ENCODE peak calls at places on chromosomes 16 and 17, in six cellular contexts. One of them, this sample, is unnamed.

GRCh38 chr16:8866118-8866883 is 2.5 kb downstream of the CARHSP1 start:
- DNase-seq in astrocyte of the spinal cord: peak; percentile 44
- DNase-seq in GM06990: no peak
- DNase-seq in tibial artery: no peak
- DNase-seq in lower leg skin: peak; percentile 93
- DNase-seq in AG04450: no peak
- DNase-seq in this sample: no peak

GRCh38 chr16:1188781-1189189 is 35.9 kb downstream of the CACNA1H start:
- DNase-seq in tibial artery: no peak
- DNase-seq in AG04450: no peak
- DNase-seq in lower leg skin: peak; percentile 90
- DNase-seq in GM06990: peak; percentile 28
- DNase-seq in astrocyte of the spinal cord: no peak
- DNase-seq in this sample: no peak

GRCh38 chr16:10987361-10988163 is 43.2 kb downstream of the CLEC16A start:
- DNase-seq in tibial artery: no peak
- DNase-seq in astrocyte of the spinal cord: no peak
- DNase-seq in lower leg skin: no peak
- DNase-seq in GM06990: no peak
- DNase-seq in AG04450: no peak
- DNase-seq in this sample: no peak

GRCh38 chr17:45574376-45574775 is 83.9 kb upstream of the PLEKHM1 start:
- DNase-seq in astrocyte of the spinal cord: peak; percentile 12
- DNase-seq in AG04450: peak; percentile 56
- DNase-seq in GM06990: no peak
- DNase-seq in lower leg skin: no peak
- DNase-seq in tibial artery: no peak
- DNase-seq in this sample: no peak

GRCh38 chr17:53527473-53527872 is 295.3 kb upstream of the KIF2B start:
- DNase-seq in tibial artery: no peak
- DNase-seq in AG04450: no peak
- DNase-seq in GM06990: no peak
- DNase-seq in astrocyte of the spinal cord: no peak
- DNase-seq in lower leg skin: no peak
- DNase-seq in this sample: no peak

GRCh38 chr16:9503251-9503986 is 412.0 kb downstream of the HAPSTR1 start:
- DNase-seq in astrocyte of the spinal cord: no peak
- DNase-seq in GM06990: no peak
- DNase-seq in lower leg skin: no peak
- DNase-seq in tibial artery: no peak
- DNase-seq in AG04450: no peak
- DNase-seq in this sample: no peak

GRCh38 chr16:28126684-28127620 is 63.4 kb upstream of the GSG1L start:
- DNase-seq in tibial artery: no peak
- DNase-seq in lower leg skin: no peak
- DNase-seq in astrocyte of the spinal cord: no peak
- DNase-seq in AG04450: no peak
- DNase-seq in GM06990: no peak
- DNase-seq in this sample: no peak

GRCh38 chr17:17519886-17520285 is 23.7 kb upstream of the RASD1 start:
- DNase-seq in GM06990: no peak
- DNase-seq in tibial artery: no peak
- DNase-seq in astrocyte of the spinal cord: no peak
- DNase-seq in AG04450: no peak
- DNase-seq in lower leg skin: no peak
- DNase-seq in this sample: no peak

GRCh38 chr16:59192551-59193199 is 458.6 kb upstream of the GOT2 start:
- DNase-seq in GM06990: no peak
- DNase-seq in lower leg skin: no peak
- DNase-seq in tibial artery: no peak
- DNase-seq in AG04450: no peak
- DNase-seq in astrocyte of the spinal cord: peak; percentile 21
- DNase-seq in this sample: no peak

GRCh38 chr17:75845933-75846700 is 1.9 kb upstream of the UNC13D start:
- DNase-seq in AG04450: no peak
- DNase-seq in GM06990: peak; percentile 15
- DNase-seq in astrocyte of the spinal cord: no peak
- DNase-seq in tibial artery: no peak
- DNase-seq in lower leg skin: no peak
- DNase-seq in this sample: no peak

GRCh38 chr17:75843577-75844529 is at the start of gene UNC13D:
- DNase-seq in GM06990: peak; percentile 71
- DNase-seq in tibial artery: no peak
- DNase-seq in lower leg skin: no peak
- DNase-seq in astrocyte of the spinal cord: no peak
- DNase-seq in AG04450: no peak
- DNase-seq in this sample: peak; percentile 68

GRCh38 chr17:75845058-75845711 is 981 bp upstream of the UNC13D start:
- DNase-seq in lower leg skin: peak; percentile 97
- DNase-seq in GM06990: peak; percentile 84
- DNase-seq in AG04450: no peak
- DNase-seq in astrocyte of the spinal cord: peak; percentile 48
- DNase-seq in tibial artery: peak; percentile 97
- DNase-seq in this sample: peak; percentile 90

GRCh38 chr17:75842963-75843576 is 1.1 kb downstream of the UNC13D start:
- DNase-seq in lower leg skin: no peak
- DNase-seq in astrocyte of the spinal cord: no peak
- DNase-seq in tibial artery: no peak
- DNase-seq in AG04450: no peak
- DNase-seq in GM06990: peak; percentile 48
- DNase-seq in this sample: no peak

GRCh38 chr17:75844530-75845057 is 390 bp upstream of the UNC13D start:
- DNase-seq in GM06990: no peak
- DNase-seq in astrocyte of the spinal cord: no peak
- DNase-seq in lower leg skin: no peak
- DNase-seq in tibial artery: peak; percentile 83
- DNase-seq in AG04450: no peak
- DNase-seq in this sample: peak; percentile 87
- H3K4me3 ChIP-seq in GM06990: peak overlapping the region; percentile 63
- H3K4me3 ChIP-seq in astrocyte of the spinal cord: no peak overlapping the region
- H3K4me3 ChIP-seq in lower leg skin: no peak overlapping the region
- H3K4me3 ChIP-seq in tibial artery: peak overlapping the region; percentile 5
- H3K4me3 ChIP-seq in AG04450: no peak overlapping the region
- H3K4me3 ChIP-seq in this sample: no peak overlapping the region

DNA sequence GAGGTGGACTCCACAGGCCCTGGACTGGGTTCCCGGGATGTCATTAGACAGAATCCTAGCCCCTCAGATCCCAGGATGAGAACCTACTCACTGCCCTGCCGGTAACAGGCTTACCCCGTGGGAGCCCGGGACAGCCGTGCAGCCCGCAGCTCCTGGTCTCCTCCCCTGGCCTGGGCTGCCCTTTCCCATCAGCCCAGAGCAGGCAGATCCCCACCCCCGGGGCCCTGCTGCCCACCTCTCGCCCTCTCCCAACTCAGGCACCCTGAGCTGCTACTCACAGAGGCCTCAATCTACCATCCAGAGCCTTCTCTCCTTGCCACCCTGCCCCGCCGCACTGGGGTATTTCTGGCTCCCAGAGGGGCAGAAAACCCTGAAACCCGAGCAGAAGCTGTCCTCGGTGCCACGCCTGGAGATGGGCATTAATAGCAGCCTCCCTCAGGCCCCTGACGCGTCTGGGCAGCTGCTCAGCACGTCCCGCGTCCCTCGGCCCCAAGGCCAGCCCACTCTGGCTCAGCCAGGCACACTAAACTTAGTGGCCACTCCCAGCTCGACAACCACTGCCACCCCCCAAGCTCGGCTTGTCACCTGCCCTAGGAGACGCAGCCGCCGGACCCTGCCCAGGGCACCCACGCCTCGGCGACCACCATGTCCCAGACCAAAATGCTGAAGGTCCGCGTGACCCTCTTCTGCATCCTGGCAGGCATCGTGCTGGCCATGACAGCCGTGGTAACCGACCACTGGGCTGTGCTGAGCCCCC is at the start of gene CACNG1:
- DNase-seq in lower leg skin: no peak
- DNase-seq in tibial artery: no peak
- DNase-seq in AG04450: no peak
- DNase-seq in astrocyte of the spinal cord: no peak
- DNase-seq in GM06990: no peak
- DNase-seq in this sample: no peak
- H3K4me3 ChIP-seq in lower leg skin: no peak within 1 kb of the TSS
- H3K4me3 ChIP-seq in tibial artery: no peak within 1 kb of the TSS
- H3K4me3 ChIP-seq in AG04450: no peak within 1 kb of the TSS
- H3K4me3 ChIP-seq in astrocyte of the spinal cord: no peak within 1 kb of the TSS
- H3K4me3 ChIP-seq in GM06990: no peak within 1 kb of the TSS
- H3K4me3 ChIP-seq in this sample: no peak within 1 kb of the TSS

GRCh38 chr16:53837421-53837820 is 133.5 kb downstream of the FTO start:
- DNase-seq in GM06990: no peak
- DNase-seq in lower leg skin: no peak
- DNase-seq in tibial artery: no peak
- DNase-seq in AG04450: no peak
- DNase-seq in astrocyte of the spinal cord: no peak
- DNase-seq in this sample: no peak
- H3K4me3 ChIP-seq in GM06990: no peak overlapping the region
- H3K4me3 ChIP-seq in lower leg skin: no peak overlapping the region
- H3K4me3 ChIP-seq in tibial artery: no peak overlapping the region
- H3K4me3 ChIP-seq in AG04450: no peak overlapping the region
- H3K4me3 ChIP-seq in astrocyte of the spinal cord: no peak overlapping the region
- H3K4me3 ChIP-seq in this sample: no peak overlapping the region

DNA sequence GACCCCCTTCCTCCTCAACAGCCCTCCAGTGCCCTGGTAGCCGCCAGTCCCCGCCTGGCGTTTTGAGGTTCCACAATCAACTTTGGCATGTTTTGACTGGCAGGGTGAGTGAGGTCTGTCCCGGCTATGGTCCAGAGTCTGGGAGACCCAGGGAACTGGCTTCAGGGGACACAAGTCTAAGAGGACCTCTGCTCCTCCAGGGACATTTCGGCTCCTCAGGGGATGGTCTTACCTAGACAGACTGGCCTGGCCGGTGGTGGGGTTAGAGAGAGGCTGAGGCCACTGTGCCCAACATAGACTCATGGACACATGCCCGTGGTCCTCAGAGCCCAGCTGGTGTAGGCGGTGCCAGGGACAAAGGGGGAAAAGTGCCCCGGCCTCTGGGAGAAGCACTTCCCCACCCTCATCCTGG is 2.2 kb downstream of the TMC8 start:
- DNase-seq in GM06990: no peak
- DNase-seq in astrocyte of the spinal cord: no peak
- DNase-seq in AG04450: no peak
- DNase-seq in lower leg skin: no peak
- DNase-seq in tibial artery: peak; percentile 62
- DNase-seq in this sample: no peak
- H3K4me3 ChIP-seq in GM06990: peak overlapping the region; percentile 72
- H3K4me3 ChIP-seq in astrocyte of the spinal cord: no peak overlapping the region
- H3K4me3 ChIP-seq in AG04450: no peak overlapping the region
- H3K4me3 ChIP-seq in lower leg skin: no peak overlapping the region
- H3K4me3 ChIP-seq in tibial artery: no peak overlapping the region
- H3K4me3 ChIP-seq in this sample: no peak overlapping the region

DNA sequence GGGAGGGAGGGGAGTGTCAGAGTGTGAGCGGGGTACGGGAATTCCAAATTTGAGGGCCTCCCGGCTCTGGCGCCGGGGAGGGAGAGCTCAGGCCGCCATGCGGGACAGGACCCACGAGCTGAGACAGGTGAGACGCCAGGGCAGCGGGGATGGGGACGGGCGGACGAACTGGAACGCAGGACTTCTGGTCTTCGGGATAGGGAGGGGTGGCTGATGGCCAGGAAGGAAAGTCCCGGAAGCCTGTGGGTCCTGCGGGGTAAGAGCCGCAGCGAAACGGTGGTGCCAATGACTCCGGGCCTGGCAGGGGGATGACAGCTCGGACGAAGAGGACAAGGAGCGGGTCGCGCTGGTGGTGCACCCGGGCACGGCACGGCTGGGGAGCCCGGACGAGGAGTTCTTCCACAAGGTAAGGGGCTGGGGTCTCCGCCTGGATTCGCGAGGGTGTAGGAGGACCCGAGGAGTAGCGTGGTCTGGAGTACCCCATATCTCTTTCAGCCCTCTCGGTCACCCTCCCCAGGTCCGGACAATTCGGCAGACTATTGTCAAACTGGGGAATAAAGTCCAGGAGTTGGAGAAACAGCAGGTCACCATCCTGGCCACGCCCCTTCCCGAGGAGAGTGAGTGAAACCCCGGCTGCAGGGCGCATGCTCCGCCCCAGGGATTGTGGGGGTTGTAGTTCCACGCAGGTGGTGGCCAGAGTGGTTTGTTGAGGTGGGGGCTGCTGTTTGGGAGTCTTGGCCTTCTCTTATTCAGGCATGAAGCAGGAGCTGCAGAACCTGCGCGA is 543 bp downstream of the STX4 start:
- DNase-seq in GM06990: peak; percentile 79
- DNase-seq in lower leg skin: peak; percentile 98
- DNase-seq in AG04450: peak; percentile 48
- DNase-seq in tibial artery: peak; percentile 94
- DNase-seq in astrocyte of the spinal cord: peak; percentile 69
- DNase-seq in this sample: peak; percentile 91
- H3K4me3 ChIP-seq in GM06990: peak overlapping the region; percentile 100
- H3K4me3 ChIP-seq in lower leg skin: peak overlapping the region; percentile 93
- H3K4me3 ChIP-seq in AG04450: peak overlapping the region; percentile 100
- H3K4me3 ChIP-seq in tibial artery: peak overlapping the region; percentile 99
- H3K4me3 ChIP-seq in astrocyte of the spinal cord: peak overlapping the region; percentile 99
- H3K4me3 ChIP-seq in this sample: peak overlapping the region; percentile 98

GRCh38 chr16:17303101-17303500 is 167.7 kb downstream of the XYLT1 start:
- DNase-seq in lower leg skin: no peak
- DNase-seq in astrocyte of the spinal cord: no peak
- DNase-seq in tibial artery: no peak
- DNase-seq in AG04450: no peak
- DNase-seq in GM06990: no peak
- DNase-seq in this sample: no peak

GRCh38 chr16:17304124-17304813 is 166.5 kb downstream of the XYLT1 start:
- DNase-seq in AG04450: no peak
- DNase-seq in astrocyte of the spinal cord: peak; percentile 24
- DNase-seq in lower leg skin: no peak
- DNase-seq in GM06990: no peak
- DNase-seq in tibial artery: no peak
- DNase-seq in this sample: peak; percentile 40

GRCh38 chr16:17305694-17306093 is 165.1 kb downstream of the XYLT1 start:
- DNase-seq in tibial artery: no peak
- DNase-seq in lower leg skin: no peak
- DNase-seq in AG04450: no peak
- DNase-seq in astrocyte of the spinal cord: no peak
- DNase-seq in GM06990: peak; percentile 54
- DNase-seq in this sample: no peak

GRCh38 chr16:17306745-17307144 is 164.0 kb downstream of the XYLT1 start:
- DNase-seq in AG04450: no peak
- DNase-seq in GM06990: no peak
- DNase-seq in lower leg skin: no peak
- DNase-seq in astrocyte of the spinal cord: no peak
- DNase-seq in tibial artery: no peak
- DNase-seq in this sample: no peak

GRCh38 chr16:17304814-17305169 is 166.0 kb downstream of the XYLT1 start:
- DNase-seq in lower leg skin: no peak
- DNase-seq in tibial artery: no peak
- DNase-seq in GM06990: no peak
- DNase-seq in AG04450: no peak
- DNase-seq in astrocyte of the spinal cord: no peak
- DNase-seq in this sample: no peak
- H3K4me3 ChIP-seq in lower leg skin: no peak overlapping the region
- H3K4me3 ChIP-seq in tibial artery: no peak overlapping the region
- H3K4me3 ChIP-seq in GM06990: no peak overlapping the region
- H3K4me3 ChIP-seq in AG04450: no peak overlapping the region
- H3K4me3 ChIP-seq in astrocyte of the spinal cord: no peak overlapping the region
- H3K4me3 ChIP-seq in this sample: no peak overlapping the region

GRCh38 chr17:998111-998510 is 1.2 kb downstream of the TIMM22 start:
- DNase-seq in lower leg skin: no peak
- DNase-seq in AG04450: no peak
- DNase-seq in GM06990: no peak
- DNase-seq in astrocyte of the spinal cord: no peak
- DNase-seq in tibial artery: no peak
- DNase-seq in this sample: no peak
- H3K4me3 ChIP-seq in lower leg skin: no peak overlapping the region
- H3K4me3 ChIP-seq in AG04450: peak overlapping the region; percentile 100
- H3K4me3 ChIP-seq in GM06990: peak overlapping the region; percentile 100
- H3K4me3 ChIP-seq in astrocyte of the spinal cord: peak overlapping the region; percentile 100
- H3K4me3 ChIP-seq in tibial artery: peak overlapping the region; percentile 68
- H3K4me3 ChIP-seq in this sample: no peak overlapping the region

GRCh38 chr16:19884611-19885455 is at the start of gene GPRC5B:
- DNase-seq in astrocyte of the spinal cord: no peak
- DNase-seq in AG04450: no peak
- DNase-seq in tibial artery: no peak
- DNase-seq in lower leg skin: peak; percentile 90
- DNase-seq in GM06990: peak; percentile 34
- DNase-seq in this sample: no peak
- H3K4me3 ChIP-seq in astrocyte of the spinal cord: peak within 1 kb of the TSS; percentile 53
- H3K4me3 ChIP-seq in AG04450: peak within 1 kb of the TSS; percentile 82
- H3K4me3 ChIP-seq in tibial artery: peak within 1 kb of the TSS; percentile 59
- H3K4me3 ChIP-seq in lower leg skin: peak within 1 kb of the TSS; percentile 39
- H3K4me3 ChIP-seq in GM06990: peak within 1 kb of the TSS; percentile 61
- H3K4me3 ChIP-seq in this sample: peak within 1 kb of the TSS; percentile 70

This sample was measured in lung.